ENCODE peak calls at places on chromosome 20, in eight cellular contexts. E, Y, F, J, W, T, Z and R are unnamed samples.

GRCh38 chr20:20594171-20594530 is 118.3 kb downstream of the RALGAPA2 start:
- DNase-seq in E (peak), Y (peak), F (no peak), J (peak), W (no peak), T (no peak), Z (no peak), R (no peak)

GRCh38 chr20:47118201-47118600 is 223.6 kb downstream of the EYA2 start:
- DNase-seq in E (no peak), Y (no peak), F (no peak), J (no peak), W (no peak), T (no peak), Z (no peak), R (no peak)

GRCh38 chr20:44910690-44911262 is 916 bp downstream of the PABPC1L start:
- DNase-seq in E (no peak), Y (no peak), F (no peak), J (no peak), W (no peak), T (no peak), Z (no peak), R (peak)

GRCh38 chr20:59824711-59825562 is 108.5 kb downstream of the SYCP2 start:
- DNase-seq in E (no peak), Y (no peak), F (no peak), J (no peak), W (no peak), T (no peak), Z (peak), R (no peak)

GRCh38 chr20:62816879-62817873 is at the start of gene COL9A3:
- DNase-seq in E (no peak), Y (no peak), F (no peak), J (no peak), W (no peak), T (no peak), Z (peak), R (no peak)

GRCh38 chr20:33947709-33948295 is 45.9 kb upstream of the RALY start:
- DNase-seq in E (peak), Y (peak), F (peak), J (peak), W (no peak), T (peak), Z (no peak), R (peak)

GRCh38 chr20:8721098-8721497 is 347.8 kb upstream of the PLCB4 start:
- DNase-seq in E (peak), Y (peak), F (peak), J (peak), W (peak), T (peak), Z (no peak), R (no peak)

GRCh38 chr20:57038608-57039440 is 227.6 kb downstream of the BMP7 start:
- DNase-seq in E (no peak), Y (no peak), F (no peak), J (peak), W (no peak), T (no peak), Z (peak), R (no peak)

GRCh38 chr20:21511485-21511849 is 2.4 kb downstream of the NKX2-2 start:
- DNase-seq in E (no peak), Y (no peak), F (no peak), J (no peak), W (no peak), T (no peak), Z (no peak), R (no peak)

GRCh38 chr20:8132632-8133587 is 844 bp downstream of the PLCB1 start:
- DNase-seq in E (no peak), Y (no peak), F (no peak), J (peak), W (no peak), T (peak), Z (no peak), R (peak)

GRCh38 chr20:325889-326644 is 715 bp downstream of the SOX12 start:
- DNase-seq in E (peak), Y (no peak), F (peak), J (peak), W (no peak), T (peak), Z (peak), R (no peak)

GRCh38 chr20:59598625-59599310 is 5.6 kb upstream of the PHACTR3 start:
- DNase-seq in E (peak), Y (peak), F (no peak), J (peak), W (no peak), T (peak), Z (no peak), R (peak)

GRCh38 chr20:2305946-2306345 is 10.1 kb downstream of the TGM3 start:
- DNase-seq in E (no peak), Y (peak), F (no peak), J (no peak), W (no peak), T (no peak), Z (no peak), R (peak)

GRCh38 chr20:12482661-12483060 is 526.1 kb upstream of the SPTLC3 start:
- DNase-seq in E (no peak), Y (no peak), F (no peak), J (peak), W (no peak), T (no peak), Z (no peak), R (no peak)

GRCh38 chr20:29873946-29874345 is 1383.5 kb upstream of the DEFB115 start:
- DNase-seq in E (no peak), Y (no peak), F (no peak), J (peak), W (no peak), T (peak), Z (peak), R (peak)

GRCh38 chr20:51700809-51701285 is 67.3 kb downstream of the ATP9A start:
- DNase-seq in E (no peak), Y (peak), F (no peak), J (peak), W (no peak), T (peak), Z (no peak), R (peak)

GRCh38 chr20:54494303-54495006 is 19.1 kb downstream of the DOK5 start:
- DNase-seq in E (no peak), Y (no peak), F (no peak), J (no peak), W (no peak), T (no peak), Z (no peak), R (no peak)

GRCh38 chr20:59159822-59160740 is 3.5 kb upstream of the ZNF831 start:
- DNase-seq in E (no peak), Y (no peak), F (peak), J (no peak), W (no peak), T (no peak), Z (peak), R (no peak)

GRCh38 chr20:23161244-23161875 is 75.2 kb upstream of the CD93 start:
- DNase-seq in E (no peak), Y (no peak), F (no peak), J (peak), W (no peak), T (no peak), Z (no peak), R (no peak)

GRCh38 chr20:10671221-10671849 is 2.5 kb downstream of the JAG1 start:
- DNase-seq in E (no peak), Y (peak), F (no peak), J (peak), W (no peak), T (peak), Z (peak), R (peak)

GRCh38 chr20:36465109-36466080 is 75.9 kb upstream of the MYL9 start:
- DNase-seq in E (no peak), Y (peak), F (peak), J (peak), W (peak), T (peak), Z (peak), R (no peak)

GRCh38 chr20:34065260-34065659 is 46.8 kb downstream of the EIF2S2 start:
- DNase-seq in E (no peak), Y (no peak), F (no peak), J (peak), W (peak), T (no peak), Z (no peak), R (no peak)

GRCh38 chr20:6055161-6055783 is 1.4 kb upstream of the LRRN4 start:
- DNase-seq in E (no peak), Y (no peak), F (no peak), J (no peak), W (no peak), T (no peak), Z (no peak), R (no peak)

GRCh38 chr20:433300-433975 is 25.3 kb downstream of the RBCK1 start:
- DNase-seq in E (no peak), Y (no peak), F (peak), J (peak), W (no peak), T (no peak), Z (peak), R (no peak)

GRCh38 chr20:21339499-21339898 is 36.4 kb downstream of the XRN2 start:
- DNase-seq in E (no peak), Y (no peak), F (no peak), J (peak), W (no peak), T (no peak), Z (no peak), R (no peak)

GRCh38 chr20:60804240-60804917 is 447.7 kb upstream of the CDH4 start:
- DNase-seq in E (no peak), Y (no peak), F (no peak), J (no peak), W (no peak), T (no peak), Z (no peak), R (no peak)